ENCODE peak calls at places on chromosomes 12 and 14, in five cellular contexts. O is H9, E is NCI-H1930, B is Daoy, C is ACHN. P is an unnamed sample.

GRCh38 chr14:50714452-50715073 is 46.5 kb upstream of the SAV1 start:
- DNase-seq in O (no peak), E (no peak), B (peak; percentile 15), C (no peak), P (peak; percentile 64)

GRCh38 chr14:100098171-100098570 is 32.9 kb downstream of the EVL start:
- DNase-seq in O (no peak), E (no peak), B (no peak), C (no peak), P (no peak)

GRCh38 chr14:75013290-75013689 is 10.6 kb downstream of the EIF2B2 start:
- DNase-seq in O (no peak), E (no peak), B (no peak), C (no peak), P (no peak)

GRCh38 chr12:111715242-111715641 is 29.4 kb downstream of the ACAD10 start:
- DNase-seq in O (no peak), E (peak; percentile 67), B (no peak), C (no peak), P (no peak)

GRCh38 chr12:104737682-104738370 is 220.3 kb downstream of the SLC41A2 start:
- DNase-seq in O (no peak), E (no peak), B (no peak), C (no peak), P (no peak)

GRCh38 chr12:105084251-105085250 is at the start of gene ALDH1L2:
- DNase-seq in O (peak; percentile 98), E (no peak), B (peak; percentile 83), C (peak; percentile 89), P (peak; percentile 91)

GRCh38 chr14:55117816-55118441 is 11.1 kb upstream of the LGALS3 start:
- DNase-seq in O (no peak), E (no peak), B (no peak), C (no peak), P (peak; percentile 80)

GRCh38 chr12:12221560-12221959 is 45.3 kb downstream of the LRP6 start:
- DNase-seq in O (no peak), E (no peak), B (no peak), C (peak; percentile 46), P (no peak)

GRCh38 chr12:57222286-57223190 is 5.9 kb downstream of the NXPH4 start:
- DNase-seq in O (no peak), E (no peak), B (no peak), C (no peak), P (no peak)

P was measured in fibroblast of pulmonary artery.